ENCODE peak calls at places on chromosome 20, in six cellular contexts. B is MCF 10A, P is astrocyte, C is colonic mucosa, W is cardiac fibroblast, N is GM23338. F is an unnamed sample.
A peak's percentile ranks its signal among the peaks of the same experiment; 100 is the strongest.

GRCh38 chr20:60073086-60073485 is 114.9 kb downstream of the CDH26 start:
- DNase-seq in P (no peak), W (no peak), C (no peak), B (no peak), N (no peak), F (no peak)

GRCh38 chr20:62409935-62410741 is 3.1 kb upstream of the CABLES2 start:
- DNase-seq in N (peak; percentile 81), P (no peak), C (peak; percentile 81), B (peak; percentile 36), W (peak; percentile 31), F (peak; percentile 62)

GRCh38 chr20:56212071-56212470 is 36.5 kb upstream of the MC3R start:
- DNase-seq in P (no peak), W (no peak), B (no peak), C (no peak), N (no peak), F (no peak)

GRCh38 chr20:35791823-35792222 is 20.0 kb downstream of the PHF20 start:
- DNase-seq in P (peak; percentile 91), C (no peak), W (peak; percentile 70), B (no peak), N (no peak), F (peak; percentile 8)

GRCh38 chr20:14878676-14879019 is 541.2 kb upstream of the FLRT3 start:
- DNase-seq in N (no peak), B (no peak), C (no peak), W (no peak), P (no peak), F (no peak)

GRCh38 chr20:11849976-11850670 is 67.6 kb upstream of the BTBD3 start:
- DNase-seq in N (no peak), B (peak; percentile 98), W (peak; percentile 84), C (no peak), P (peak; percentile 78), F (no peak)

GRCh38 chr20:16475225-16475624 is 98.0 kb downstream of the KIF16B start:
- DNase-seq in C (no peak), P (peak; percentile 45), N (peak; percentile 9), B (no peak), W (no peak), F (no peak)

GRCh38 chr20:48471734-48472408 is 355.9 kb downstream of the PREX1 start:
- DNase-seq in C (no peak), P (no peak), N (no peak), B (peak; percentile 8), W (no peak), F (no peak)

GRCh38 chr20:53595018-53595378 is 1.4 kb upstream of the ZNF217 start:
- DNase-seq in B (peak; percentile 22), C (no peak), N (no peak), P (no peak), W (no peak), F (no peak)

GRCh38 chr20:21684671-21685070 is 20.8 kb upstream of the PAX1 start:
- DNase-seq in B (no peak), C (no peak), N (peak; percentile 63), W (no peak), P (no peak), F (no peak)

GRCh38 chr20:62861732-62862336 is at the start of gene TCFL5:
- DNase-seq in B (peak; percentile 75), P (peak; percentile 47), C (peak; percentile 93), W (peak; percentile 86), N (peak; percentile 81), F (peak; percentile 90)

GRCh38 chr20:47306755-47307370 is 49.6 kb downstream of the ZMYND8 start:
- DNase-seq in C (no peak), P (no peak), W (no peak), B (peak; percentile 33), N (no peak), F (no peak)

GRCh38 chr20:62449951-62450815 is 22.8 kb upstream of the RBBP8NL start:
- DNase-seq in W (no peak), B (no peak), N (no peak), C (peak; percentile 26), P (no peak), F (no peak)

GRCh38 chr20:43744121-43744520 is 17.3 kb upstream of the GTSF1L start:
- DNase-seq in W (peak; percentile 33), C (no peak), N (no peak), P (no peak), B (no peak), F (peak; percentile 70)

GRCh38 chr20:14865169-14865568 is 527.8 kb upstream of the FLRT3 start:
- DNase-seq in B (peak; percentile 72), N (no peak), W (no peak), C (no peak), P (peak; percentile 2), F (no peak)

GRCh38 chr20:62448788-62449187 is 21.4 kb upstream of the RBBP8NL start:
- DNase-seq in W (no peak), P (no peak), B (no peak), N (no peak), C (no peak), F (no peak)

GRCh38 chr20:10217517-10218410 is 866 bp upstream of the SNAP25 start:
- DNase-seq in B (peak; percentile 52), C (no peak), W (peak; percentile 84), N (peak; percentile 84), P (peak; percentile 98), F (peak; percentile 60)

GRCh38 chr20:61437280-61438206 is 185.5 kb downstream of the CDH4 start:
- DNase-seq in W (peak; percentile 96), P (peak; percentile 94), C (no peak), B (peak; percentile 89), N (peak; percentile 64), F (no peak)

GRCh38 chr20:63093966-63094766 is 87.4 kb upstream of the BHLHE23 start:
- DNase-seq in N (no peak), B (no peak), P (no peak), W (no peak), C (no peak), F (no peak)

GRCh38 chr20:21104921-21105320 is 1.2 kb downstream of the LINC00237 start:
- DNase-seq in W (no peak), B (no peak), P (no peak), C (no peak), N (peak; percentile 40), F (no peak)

GRCh38 chr20:61934716-61935530 is 130.8 kb downstream of the TAF4 start:
- DNase-seq in N (no peak), C (no peak), P (peak; percentile 27), B (no peak), W (no peak), F (no peak)

DNA sequence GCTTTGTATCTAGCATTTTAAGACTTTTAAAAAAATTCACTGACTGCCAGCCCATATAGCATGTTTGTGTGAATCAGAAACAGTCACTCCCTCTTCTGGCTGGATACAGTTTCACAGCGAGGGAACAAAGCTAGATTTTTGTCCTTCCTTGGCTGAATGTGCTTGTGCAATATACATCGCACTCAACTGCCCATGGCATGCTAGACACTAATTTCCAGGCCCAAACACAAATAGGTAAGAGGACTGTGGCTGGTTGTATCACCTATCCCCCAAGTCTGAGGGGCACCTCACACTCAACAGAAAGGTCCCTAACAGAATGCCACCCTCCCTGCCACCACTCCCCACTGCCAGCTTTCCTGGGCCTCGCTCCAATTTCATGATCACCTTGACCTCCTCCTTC is 16.2 kb upstream of the BLCAP start:
- DNase-seq in W (peak; percentile 66), P (no peak), B (peak; percentile 54), N (peak; percentile 54), C (no peak), F (no peak)
- TF ChIP-seq CTCF in W (peak; percentile 50), P (peak; percentile 49), B (no peak), N (peak; percentile 59), C (peak; percentile 24), F (no peak)

GRCh38 chr20:41078329-41078728 is 49.7 kb downstream of the TOP1 start:
- DNase-seq in B (peak; percentile 50), C (no peak), P (peak; percentile 44), W (peak; percentile 68), N (peak; percentile 35), F (no peak)
- TF ChIP-seq CTCF in B (peak; percentile 32), C (peak; percentile 22), P (peak; percentile 60), W (peak; percentile 64), N (peak; percentile 45), F (no peak)

GRCh38 chr20:5448449-5449118 is 131.8 kb upstream of the PROKR2 start:
- DNase-seq in C (peak; percentile 59), P (peak; percentile 2), B (peak; percentile 64), W (peak; percentile 62), N (peak; percentile 86), F (peak; percentile 77)
- TF ChIP-seq CTCF in C (peak; percentile 66), P (peak; percentile 76), B (peak; percentile 68), W (peak; percentile 73), N (peak; percentile 72), F (peak; percentile 67)

DNA sequence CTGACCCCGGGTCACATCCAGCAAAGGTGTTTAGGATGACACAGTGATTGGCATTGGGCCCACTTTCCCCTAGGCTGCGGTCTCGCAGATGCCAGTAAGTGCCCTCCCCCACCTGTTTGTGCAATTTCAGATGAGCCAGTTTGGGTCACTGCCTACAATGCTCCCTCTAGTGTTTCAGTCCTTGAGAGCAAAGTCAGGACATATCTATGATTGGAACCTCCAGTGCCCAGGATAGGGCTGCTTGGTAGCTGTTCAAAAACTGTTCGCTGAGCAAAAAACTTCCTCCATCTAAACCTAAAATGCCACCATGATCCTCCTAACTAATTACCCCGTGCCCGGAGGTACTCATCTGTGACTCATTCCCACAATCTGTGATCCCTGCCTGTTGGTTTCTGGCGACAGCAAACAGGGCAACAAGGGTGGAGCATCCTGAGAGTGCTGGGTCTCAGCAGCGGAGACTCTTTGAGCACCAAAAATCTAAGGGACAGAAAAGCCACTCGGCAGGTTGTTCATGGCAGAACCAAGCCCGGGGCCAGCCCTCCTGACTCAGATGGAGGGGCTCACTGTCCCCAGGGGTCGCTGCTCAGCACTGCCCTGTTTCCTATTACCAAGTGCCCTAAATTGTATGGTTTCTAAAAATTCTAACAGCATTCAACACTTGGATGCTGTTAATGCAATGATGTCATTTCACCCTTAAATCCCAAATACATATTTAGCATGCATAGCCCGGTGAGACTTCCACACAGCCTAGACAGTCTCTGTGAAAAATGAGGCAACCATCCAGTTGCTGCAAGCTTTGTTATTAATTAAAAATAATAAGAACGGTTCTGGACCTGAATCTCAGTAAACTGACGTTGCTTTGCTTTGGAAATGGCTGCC is 5.0 kb downstream of the VSX1 start:
- DNase-seq in B (peak; percentile 86), N (peak; percentile 49), W (peak; percentile 32), P (no peak), C (no peak), F (peak; percentile 46)
- TF ChIP-seq CTCF in B (peak; percentile 34), N (peak; percentile 26), W (peak; percentile 42), P (peak; percentile 2), C (no peak), F (no peak)

GRCh38 chr20:51042064-51042463 is 19.2 kb upstream of the KCNG1 start:
- DNase-seq in B (no peak), C (no peak), P (no peak), N (peak; percentile 47), W (peak; percentile 20), F (no peak)

GRCh38 chr20:51046021-51046985 is 23.4 kb upstream of the KCNG1 start:
- DNase-seq in P (no peak), W (no peak), B (no peak), C (no peak), N (no peak), F (no peak)

GRCh38 chr20:51043811-51044210 is 20.9 kb upstream of the KCNG1 start:
- DNase-seq in W (peak; percentile 79), B (no peak), N (no peak), P (peak; percentile 68), C (no peak), F (no peak)

GRCh38 chr20:51044796-51045195 is 21.9 kb upstream of the KCNG1 start:
- DNase-seq in W (no peak), P (no peak), B (no peak), C (no peak), N (no peak), F (no peak)

GRCh38 chr20:51042657-51043247 is 19.8 kb upstream of the KCNG1 start:
- DNase-seq in B (no peak), N (peak; percentile 73), P (no peak), W (no peak), C (no peak), F (no peak)
- TF ChIP-seq CTCF in B (no peak), N (peak; percentile 64), P (no peak), W (peak; percentile 14), C (no peak), F (no peak)

F was measured in activated CD8-positive, alpha-beta T cell treated with anti-CD3 and anti-CD28 coated beads for 36 hours.